ENCODE peak calls at places on chromosomes 12 and 14, in six cellular contexts. T is lung, K is GM23248, O is H1, U is lower lobe of right lung, Q is ovary. G is an unnamed sample. For H3K4me1, the result is how much of the 10 kb centered on the place peaks cover.

GRCh38 chr12:99020871-99021270 is 375.8 kb downstream of the APAF1 start:
- DNase-seq in T (no peak), K (no peak), O (no peak), U (no peak), Q (no peak), G (no peak)

GRCh38 chr14:77603654-77604270 is 12.7 kb downstream of the SPTLC2 start:
- DNase-seq in T (no peak), K (no peak), O (no peak), U (no peak), Q (no peak), G (no peak)

GRCh38 chr12:109811624-109811995 is 21.6 kb downstream of the TRPV4 start:
- DNase-seq in T (no peak), K (no peak), O (no peak), U (no peak), Q (no peak), G (no peak)

GRCh38 chr12:114306646-114307045 is 99.3 kb downstream of the TBX5 start:
- DNase-seq in T (no peak), K (peak), O (no peak), U (no peak), Q (no peak), G (no peak)

GRCh38 chr12:11719678-11720099 is 70.2 kb downstream of the ETV6 start:
- DNase-seq in T (peak), K (peak), O (no peak), U (peak), Q (no peak), G (peak)

GRCh38 chr12:52690351-52691075 is 10.3 kb upstream of the KRT1 start:
- DNase-seq in T (no peak), K (no peak), O (no peak), U (no peak), Q (no peak), G (no peak)

GRCh38 chr14:102928412-102929348 is 6.2 kb downstream of the AMN start:
- DNase-seq in T (peak), K (peak), O (peak), U (peak), Q (peak), G (no peak)

GRCh38 chr12:59164991-59165718 is 244.9 kb upstream of the LRIG3 start:
- DNase-seq in T (no peak), K (peak), O (no peak), U (no peak), Q (no peak), G (peak)

GRCh38 chr14:49621114-49621881 is 699 bp downstream of the MGAT2 start:
- DNase-seq in T (peak), K (peak), O (no peak), U (peak), Q (peak), G (peak)

GRCh38 chr14:95703341-95703740 is 10.6 kb downstream of the TCL1A start:
- DNase-seq in T (no peak), K (no peak), O (no peak), U (no peak), Q (no peak), G (no peak)

GRCh38 chr12:117060236-117060926 is 38.8 kb downstream of the TESC start:
- DNase-seq in T (no peak), K (no peak), O (no peak), U (no peak), Q (no peak), G (no peak)

GRCh38 chr12:88237954-88238353 is 95.8 kb downstream of the TMTC3 start:
- DNase-seq in T (no peak), K (peak), O (no peak), U (no peak), Q (no peak), G (no peak)
- H3K27ac ChIP-seq in T (no peak), K (peak), O (no peak), U (no peak), Q (no peak), G (no peak)

GRCh38 chr12:13562915-13563742 is 366.6 kb downstream of the EMP1 start:
- DNase-seq in T (no peak), K (no peak), O (no peak), U (peak), Q (no peak), G (no peak)
- H3K4me1 ChIP-seq in T (under half), K (under half), O (under half), U (under half), Q (under half), G (under half)

DNA sequence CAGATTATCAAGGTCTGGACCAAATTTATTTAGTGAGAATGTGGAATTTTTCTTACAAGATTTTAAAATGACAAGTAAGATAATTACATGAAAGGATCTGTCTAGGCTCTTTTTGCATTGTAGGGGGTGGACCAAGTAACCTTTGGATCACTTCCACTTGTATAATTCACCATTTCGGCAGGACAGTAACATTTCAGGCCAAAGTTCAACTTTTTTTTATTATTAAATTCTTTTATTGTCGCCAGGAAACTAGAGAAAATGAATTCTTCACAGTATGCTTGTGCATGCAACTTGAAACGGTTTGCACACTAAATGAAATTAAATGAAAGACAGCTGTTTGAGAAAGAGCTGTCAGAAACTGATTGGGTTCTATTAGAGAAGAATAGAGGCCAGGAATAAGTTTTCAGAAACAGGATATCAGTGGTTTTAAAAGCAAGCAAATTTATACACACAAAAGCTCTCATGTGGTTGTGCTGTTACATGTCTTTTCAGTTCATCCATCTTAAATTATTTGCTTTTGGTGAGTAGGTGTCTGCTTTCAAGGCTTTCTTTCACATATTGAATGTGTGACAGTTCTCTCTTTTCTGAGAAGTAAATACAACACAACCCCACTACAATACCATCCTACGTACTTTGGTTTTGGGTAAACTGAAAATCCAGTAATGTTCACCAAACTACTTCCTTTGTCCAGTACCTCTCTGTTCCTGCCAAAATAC is 291.6 kb downstream of the RAD51B start:
- DNase-seq in T (no peak), K (no peak), O (no peak), U (no peak), Q (no peak), G (no peak)
- H3K27ac ChIP-seq in T (no peak), K (no peak), O (no peak), U (no peak), Q (no peak), G (peak)

GRCh38 chr12:50928392-50928791 is 24.0 kb upstream of the HIGD1C start:
- DNase-seq in T (no peak), K (no peak), O (no peak), U (no peak), Q (no peak), G (peak)
- H3K4me1 ChIP-seq in T (under half), K (under half), O (under half), U (half or more), Q (under half), G (under half)

DNA sequence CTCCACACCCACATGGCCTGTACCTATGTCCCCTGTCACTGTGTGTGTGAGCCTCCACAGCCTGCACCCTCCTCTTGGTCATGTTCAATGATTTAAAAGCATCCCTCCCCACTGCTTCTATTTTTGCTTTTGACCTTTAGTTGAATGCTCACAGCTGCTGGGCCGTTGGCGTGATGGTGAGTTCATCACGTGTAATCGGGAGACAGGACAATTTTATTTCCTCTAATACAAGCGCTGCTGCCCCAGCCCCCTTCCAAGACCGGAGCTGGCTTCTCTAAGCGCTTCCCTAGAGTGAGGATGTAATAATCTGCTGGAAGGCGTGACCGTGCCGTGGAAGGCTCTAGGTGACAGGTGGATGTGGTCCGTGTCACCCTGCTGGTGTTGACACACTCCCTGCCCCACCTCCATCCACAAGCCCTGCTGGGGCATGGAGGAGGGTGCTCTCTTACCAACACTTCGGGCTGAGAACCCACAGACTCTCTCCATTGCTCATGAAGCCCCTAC is 25.4 kb downstream of the CCDC85C start:
- DNase-seq in T (no peak), K (peak), O (no peak), U (no peak), Q (peak), G (no peak)
- H3K27ac ChIP-seq in T (peak), K (no peak), O (no peak), U (peak), Q (peak), G (peak)

G was measured in SJCRH30.